ENCODE peak calls at places on chromosomes 12 and 14, in four cellular contexts. R is cardiac fibroblast; B is CD8-positive, alpha-beta memory T cell; Q is HEK293T. H is an unnamed sample.

GRCh38 chr12:109329710-109330109 is 18.0 kb upstream of the MYO1H start:
- DNase-seq in R (no peak), B (no peak), Q (no peak), H (no peak)

GRCh38 chr14:58768977-58769376 is 131.2 kb downstream of the DACT1 start:
- DNase-seq in Q (no peak), B (no peak), R (no peak), H (no peak)

GRCh38 chr12:10331642-10332239 is 24.1 kb downstream of the KLRD1 start:
- DNase-seq in B (no peak), R (peak), Q (peak), H (peak)

GRCh38 chr14:105138021-105138541 is 30.5 kb downstream of the JAG2 start:
- DNase-seq in R (no peak), B (no peak), Q (no peak), H (no peak)

GRCh38 chr12:54229624-54230212 is 40.9 kb upstream of the SMUG1 start:
- DNase-seq in R (peak), Q (no peak), B (no peak), H (peak)

GRCh38 chr12:15772405-15773018 is 16.7 kb downstream of the EPS8 start:
- DNase-seq in Q (no peak), R (peak), B (no peak), H (peak)

GRCh38 chr12:85356596-85357385 is 76.8 kb downstream of the ALX1 start:
- DNase-seq in R (no peak), B (no peak), Q (no peak), H (peak)

GRCh38 chr14:90697146-90697545 is 119.1 kb downstream of the TTC7B start:
- DNase-seq in B (no peak), R (no peak), Q (no peak), H (no peak)

GRCh38 chr14:92492261-92492660 is 21.3 kb upstream of the RIN3 start:
- DNase-seq in Q (no peak), R (peak), B (no peak), H (no peak)

GRCh38 chr12:88574278-88574677 is 6.0 kb downstream of the KITLG start:
- DNase-seq in B (no peak), Q (no peak), R (peak), H (no peak)

GRCh38 chr12:25529738-25530137 is 23.3 kb downstream of the LMNTD1 start:
- DNase-seq in R (peak), Q (no peak), B (no peak), H (peak)

GRCh38 chr12:92133795-92134637 is 11.6 kb downstream of the BTG1 start:
- DNase-seq in Q (no peak), R (no peak), B (no peak), H (no peak)

GRCh38 chr14:46472261-46472660 is 179.3 kb downstream of the RPL10L start:
- DNase-seq in R (no peak), Q (no peak), B (no peak), H (no peak)

GRCh38 chr14:26730929-26731618 is 133.2 kb upstream of the NOVA1 start:
- DNase-seq in R (peak), B (no peak), Q (peak), H (peak)

H was measured in endothelial cell of umbilical vein.